ENCODE peak calls at places on chromosomes 7 and 10, in eight cellular contexts. F is NCI-H2171 treated with DMSO at 0.1 percent for 48 hours; T is RWPE1; R is SJSA1; W is activated gamma-delta T cell treated with anti-CD3 and anti-CD28 coated beads, Interleukin-2, amount 50 U/mL, for 16 hours; X is stimulated activated CD4-positive, alpha-beta T cell treated with anti-CD3 and anti-CD28 coated beads, TNF-alpha, amount 100 ng/mL, for 48 hours; I is T-helper 17 cell; B is DMS79 treated with DMSO at 0.1 percent for 48 hours. H is an unnamed sample.

GRCh38 chr10:30188567-30189253 is 129.3 kb upstream of the JCAD start:
- DNase-seq in F (no peak), T (no peak), R (no peak), W (no peak), X (no peak), I (no peak), B (no peak), H (no peak)

GRCh38 chr7:134936893-134937520 is 49.3 kb upstream of the AGBL3 start:
- DNase-seq in F (no peak), T (no peak), R (peak), W (no peak), X (no peak), I (no peak), B (no peak), H (no peak)

GRCh38 chr7:99380032-99380822 is 5.7 kb downstream of the ARPC1B start:
- DNase-seq in F (no peak), T (peak), R (no peak), W (no peak), X (no peak), I (no peak), B (no peak), H (no peak)

GRCh38 chr10:78417425-78418370 is 384.0 kb downstream of the RPS24 start:
- DNase-seq in F (no peak), T (no peak), R (no peak), W (no peak), X (no peak), I (no peak), B (no peak), H (no peak)

GRCh38 chr7:24685706-24686105 is 71.6 kb downstream of the GSDME start:
- DNase-seq in F (no peak), T (no peak), R (no peak), W (no peak), X (no peak), I (no peak), B (no peak), H (no peak)

GRCh38 chr7:36227223-36227622 is 74.2 kb downstream of the EEPD1 start:
- DNase-seq in F (no peak), T (no peak), R (peak), W (no peak), X (no peak), I (no peak), B (no peak), H (no peak)

GRCh38 chr10:70815504-70816219 is at the start of gene SGPL1:
- DNase-seq in F (peak), T (peak), R (peak), W (peak), X (peak), I (peak), B (peak), H (peak)

GRCh38 chr7:25831901-25832411 is 320.0 kb upstream of the NFE2L3 start:
- DNase-seq in F (peak), T (no peak), R (peak), W (no peak), X (no peak), I (no peak), B (no peak), H (no peak)

GRCh38 chr7:71019703-71020102 is 112.2 kb upstream of the GALNT17 start:
- DNase-seq in F (no peak), T (no peak), R (no peak), W (no peak), X (no peak), I (no peak), B (no peak), H (no peak)

GRCh38 chr7:124489082-124489819 is 276.3 kb downstream of the GPR37 start:
- DNase-seq in F (no peak), T (no peak), R (no peak), W (no peak), X (no peak), I (no peak), B (no peak), H (no peak)

GRCh38 chr10:47241946-47242900 is 57.8 kb upstream of the GDF10 start:
- DNase-seq in F (no peak), T (no peak), R (no peak), W (no peak), X (no peak), I (no peak), B (peak), H (no peak)

GRCh38 chr7:12567015-12567414 is 3.5 kb upstream of the SCIN start:
- DNase-seq in F (no peak), T (no peak), R (no peak), W (no peak), X (no peak), I (no peak), B (no peak), H (no peak)

GRCh38 chr7:41385996-41386395 is 316.9 kb downstream of the INHBA start:
- DNase-seq in F (no peak), T (peak), R (no peak), W (no peak), X (no peak), I (no peak), B (no peak), H (no peak)

GRCh38 chr10:31157125-31157983 is 125.7 kb upstream of the ZNF438 start:
- DNase-seq in F (peak), T (no peak), R (peak), W (no peak), X (no peak), I (no peak), B (peak), H (no peak)